ENCODE peak calls at places on chromosomes 5 and 9, in eight cellular contexts. One of them, this sample, is unnamed.

GRCh38 chr5:40221796-40222195 is 457.9 kb upstream of the PTGER4 start:
- DNase-seq in astrocyte: peak; percentile 88
- DNase-seq in MM.1S: no peak
- DNase-seq in keratinocyte: peak; percentile 32
- DNase-seq in GM23248: peak; percentile 91
- DNase-seq in mesenchymal stem cell: peak; percentile 69
- DNase-seq in HCT116: no peak
- DNase-seq in HepG2: no peak
- DNase-seq in this sample: peak; percentile 18

GRCh38 chr5:125412561-125413535 is 666.4 kb upstream of the ZNF608 start:
- DNase-seq in HepG2: peak; percentile 4
- DNase-seq in HCT116: no peak
- DNase-seq in GM23248: peak; percentile 81
- DNase-seq in astrocyte: peak; percentile 92
- DNase-seq in mesenchymal stem cell: peak; percentile 96
- DNase-seq in keratinocyte: no peak
- DNase-seq in MM.1S: no peak
- DNase-seq in this sample: peak; percentile 93

GRCh38 chr9:121503443-121503842 is 3.8 kb upstream of the GGTA1 start:
- DNase-seq in HCT116: no peak
- DNase-seq in HepG2: no peak
- DNase-seq in keratinocyte: no peak
- DNase-seq in astrocyte: no peak
- DNase-seq in MM.1S: no peak
- DNase-seq in GM23248: peak; percentile 56
- DNase-seq in mesenchymal stem cell: no peak
- DNase-seq in this sample: no peak

GRCh38 chr5:133891390-133891789 is 77.0 kb downstream of the C5orf15 start:
- DNase-seq in GM23248: no peak
- DNase-seq in MM.1S: no peak
- DNase-seq in HCT116: no peak
- DNase-seq in keratinocyte: no peak
- DNase-seq in HepG2: no peak
- DNase-seq in mesenchymal stem cell: no peak
- DNase-seq in astrocyte: no peak
- DNase-seq in this sample: no peak

GRCh38 chr9:125932012-125932411 is 184.8 kb downstream of the PBX3 start:
- DNase-seq in GM23248: peak; percentile 99
- DNase-seq in MM.1S: no peak
- DNase-seq in mesenchymal stem cell: peak; percentile 98
- DNase-seq in HepG2: no peak
- DNase-seq in astrocyte: peak; percentile 99
- DNase-seq in HCT116: peak; percentile 81
- DNase-seq in keratinocyte: peak; percentile 90
- DNase-seq in this sample: peak; percentile 79

GRCh38 chr5:11904270-11904906 is at the start of gene CTNND2:
- DNase-seq in keratinocyte: no peak
- DNase-seq in GM23248: peak; percentile 30
- DNase-seq in HepG2: no peak
- DNase-seq in mesenchymal stem cell: peak; percentile 36
- DNase-seq in astrocyte: peak; percentile 60
- DNase-seq in HCT116: no peak
- DNase-seq in MM.1S: peak; percentile 67
- DNase-seq in this sample: no peak

GRCh38 chr5:131979816-131980215 is 31.6 kb downstream of the ACSL6 start:
- DNase-seq in mesenchymal stem cell: no peak
- DNase-seq in HepG2: no peak
- DNase-seq in keratinocyte: no peak
- DNase-seq in astrocyte: no peak
- DNase-seq in GM23248: no peak
- DNase-seq in MM.1S: no peak
- DNase-seq in HCT116: no peak
- DNase-seq in this sample: no peak

GRCh38 chr9:128556276-128556675 is 3.9 kb downstream of the SPTAN1 start:
- DNase-seq in keratinocyte: no peak
- DNase-seq in GM23248: no peak
- DNase-seq in HCT116: no peak
- DNase-seq in MM.1S: no peak
- DNase-seq in astrocyte: no peak
- DNase-seq in HepG2: no peak
- DNase-seq in mesenchymal stem cell: no peak
- DNase-seq in this sample: no peak

GRCh38 chr5:82244854-82245635 is 33.1 kb downstream of the RPS23 start:
- DNase-seq in mesenchymal stem cell: no peak
- DNase-seq in astrocyte: no peak
- DNase-seq in HepG2: peak; percentile 3
- DNase-seq in GM23248: peak; percentile 5
- DNase-seq in MM.1S: no peak
- DNase-seq in keratinocyte: no peak
- DNase-seq in HCT116: no peak
- DNase-seq in this sample: peak; percentile 25

GRCh38 chr9:93826905-93827544 is 128.1 kb downstream of the BARX1 start:
- DNase-seq in keratinocyte: no peak
- DNase-seq in HepG2: no peak
- DNase-seq in mesenchymal stem cell: no peak
- DNase-seq in GM23248: no peak
- DNase-seq in MM.1S: no peak
- DNase-seq in astrocyte: no peak
- DNase-seq in HCT116: no peak
- DNase-seq in this sample: peak; percentile 64

GRCh38 chr5:171897231-171897630 is 109.2 kb downstream of the FBXW11 start:
- DNase-seq in GM23248: no peak
- DNase-seq in mesenchymal stem cell: no peak
- DNase-seq in astrocyte: no peak
- DNase-seq in keratinocyte: no peak
- DNase-seq in HCT116: no peak
- DNase-seq in MM.1S: no peak
- DNase-seq in HepG2: no peak
- DNase-seq in this sample: no peak

GRCh38 chr9:31243386-31243785 is 1141.1 kb upstream of the ACO1 start:
- DNase-seq in GM23248: no peak
- DNase-seq in HepG2: no peak
- DNase-seq in HCT116: no peak
- DNase-seq in keratinocyte: no peak
- DNase-seq in MM.1S: no peak
- DNase-seq in astrocyte: no peak
- DNase-seq in mesenchymal stem cell: no peak
- DNase-seq in this sample: no peak

GRCh38 chr5:167653645-167654106 is 637.8 kb upstream of the WWC1 start:
- DNase-seq in GM23248: peak; percentile 57
- DNase-seq in HepG2: no peak
- DNase-seq in HCT116: no peak
- DNase-seq in keratinocyte: no peak
- DNase-seq in astrocyte: no peak
- DNase-seq in MM.1S: no peak
- DNase-seq in mesenchymal stem cell: no peak
- DNase-seq in this sample: no peak

GRCh38 chr9:18910858-18911257 is 122.2 kb downstream of the SAXO1 start:
- DNase-seq in HepG2: no peak
- DNase-seq in keratinocyte: no peak
- DNase-seq in astrocyte: no peak
- DNase-seq in GM23248: no peak
- DNase-seq in HCT116: no peak
- DNase-seq in mesenchymal stem cell: peak; percentile 64
- DNase-seq in MM.1S: no peak
- DNase-seq in this sample: no peak

GRCh38 chr5:146079695-146080361 is 25.5 kb downstream of the PLAC8L1 start:
- DNase-seq in HepG2: no peak
- DNase-seq in astrocyte: peak; percentile 55
- DNase-seq in mesenchymal stem cell: peak; percentile 24
- DNase-seq in MM.1S: peak; percentile 27
- DNase-seq in keratinocyte: peak; percentile 42
- DNase-seq in HCT116: peak; percentile 12
- DNase-seq in GM23248: peak; percentile 57
- DNase-seq in this sample: peak; percentile 84

GRCh38 chr5:158011420-158011819 is 152.5 kb upstream of the CLINT1 start:
- DNase-seq in MM.1S: no peak
- DNase-seq in mesenchymal stem cell: no peak
- DNase-seq in HCT116: no peak
- DNase-seq in HepG2: no peak
- DNase-seq in GM23248: no peak
- DNase-seq in keratinocyte: no peak
- DNase-seq in astrocyte: no peak
- DNase-seq in this sample: no peak

GRCh38 chr5:1461396-1461795 is 16.2 kb upstream of the SLC6A3 start:
- DNase-seq in mesenchymal stem cell: no peak
- DNase-seq in HCT116: no peak
- DNase-seq in GM23248: no peak
- DNase-seq in HepG2: no peak
- DNase-seq in astrocyte: no peak
- DNase-seq in MM.1S: no peak
- DNase-seq in keratinocyte: no peak
- DNase-seq in this sample: no peak

GRCh38 chr9:91604451-91604850 is 180.8 kb upstream of the NFIL3 start:
- DNase-seq in HepG2: no peak
- DNase-seq in mesenchymal stem cell: no peak
- DNase-seq in GM23248: no peak
- DNase-seq in MM.1S: no peak
- DNase-seq in HCT116: no peak
- DNase-seq in keratinocyte: no peak
- DNase-seq in astrocyte: no peak
- DNase-seq in this sample: no peak

GRCh38 chr5:132823481-132824050 is 6.9 kb downstream of the SHROOM1 start:
- DNase-seq in mesenchymal stem cell: no peak
- DNase-seq in astrocyte: no peak
- DNase-seq in MM.1S: no peak
- DNase-seq in GM23248: no peak
- DNase-seq in keratinocyte: no peak
- DNase-seq in HCT116: no peak
- DNase-seq in HepG2: no peak
- DNase-seq in this sample: peak; percentile 78

GRCh38 chr5:14399054-14399657 is 182.4 kb upstream of the OTULINL start:
- DNase-seq in HepG2: peak; percentile 28
- DNase-seq in MM.1S: peak; percentile 46
- DNase-seq in HCT116: peak; percentile 21
- DNase-seq in astrocyte: peak; percentile 54
- DNase-seq in mesenchymal stem cell: peak; percentile 71
- DNase-seq in GM23248: peak; percentile 82
- DNase-seq in keratinocyte: no peak
- DNase-seq in this sample: no peak

GRCh38 chr5:14718778-14719177 is 54.3 kb downstream of the OTULIN start:
- DNase-seq in MM.1S: no peak
- DNase-seq in HepG2: no peak
- DNase-seq in keratinocyte: no peak
- DNase-seq in mesenchymal stem cell: no peak
- DNase-seq in GM23248: no peak
- DNase-seq in astrocyte: no peak
- DNase-seq in HCT116: no peak
- DNase-seq in this sample: no peak

GRCh38 chr9:20014168-20014567 is 225.3 kb upstream of the SLC24A2 start:
- DNase-seq in keratinocyte: no peak
- DNase-seq in GM23248: no peak
- DNase-seq in astrocyte: no peak
- DNase-seq in HCT116: no peak
- DNase-seq in HepG2: no peak
- DNase-seq in MM.1S: no peak
- DNase-seq in mesenchymal stem cell: peak; percentile 63
- DNase-seq in this sample: no peak

GRCh38 chr9:135951889-135952663 is 9.1 kb downstream of the UBAC1 start:
- DNase-seq in keratinocyte: peak; percentile 40
- DNase-seq in HCT116: peak; percentile 56
- DNase-seq in GM23248: no peak
- DNase-seq in MM.1S: no peak
- DNase-seq in astrocyte: peak; percentile 85
- DNase-seq in HepG2: no peak
- DNase-seq in mesenchymal stem cell: peak; percentile 86
- DNase-seq in this sample: no peak

GRCh38 chr9:14522627-14523379 is 170.4 kb downstream of the ZDHHC21 start:
- DNase-seq in MM.1S: no peak
- DNase-seq in mesenchymal stem cell: no peak
- DNase-seq in HepG2: no peak
- DNase-seq in GM23248: no peak
- DNase-seq in HCT116: no peak
- DNase-seq in keratinocyte: no peak
- DNase-seq in astrocyte: no peak
- DNase-seq in this sample: no peak

GRCh38 chr9:74281674-74282073 is 215.5 kb upstream of the RORB start:
- DNase-seq in HCT116: no peak
- DNase-seq in keratinocyte: no peak
- DNase-seq in MM.1S: peak; percentile 18
- DNase-seq in mesenchymal stem cell: no peak
- DNase-seq in GM23248: no peak
- DNase-seq in HepG2: peak; percentile 18
- DNase-seq in astrocyte: no peak
- DNase-seq in this sample: no peak

GRCh38 chr9:26392639-26393038 is 500.0 kb downstream of the CAAP1 start:
- DNase-seq in mesenchymal stem cell: no peak
- DNase-seq in HCT116: no peak
- DNase-seq in keratinocyte: no peak
- DNase-seq in MM.1S: no peak
- DNase-seq in astrocyte: no peak
- DNase-seq in HepG2: no peak
- DNase-seq in GM23248: no peak
- DNase-seq in this sample: no peak
- H3K4me1 ChIP-seq in mesenchymal stem cell: no peaks in the 10 kb centered on the region
- H3K4me1 ChIP-seq in HCT116: no peaks in the 10 kb centered on the region
- H3K4me1 ChIP-seq in keratinocyte: no peaks in the 10 kb centered on the region
- H3K4me1 ChIP-seq in MM.1S: no peaks in the 10 kb centered on the region
- H3K4me1 ChIP-seq in astrocyte: no peaks in the 10 kb centered on the region
- H3K4me1 ChIP-seq in HepG2: no peaks in the 10 kb centered on the region
- H3K4me1 ChIP-seq in GM23248: no peaks in the 10 kb centered on the region
- H3K4me1 ChIP-seq in this sample: no peaks in the 10 kb centered on the region

GRCh38 chr9:82117025-82117424 is 128.5 kb downstream of the SPATA31D1 start:
- DNase-seq in MM.1S: no peak
- DNase-seq in HepG2: no peak
- DNase-seq in mesenchymal stem cell: no peak
- DNase-seq in HCT116: no peak
- DNase-seq in astrocyte: peak; percentile 23
- DNase-seq in GM23248: peak; percentile 19
- DNase-seq in keratinocyte: no peak
- DNase-seq in this sample: no peak
- H2AFZ ChIP-seq in MM.1S: no peak overlapping the region
- H2AFZ ChIP-seq in HepG2: no peak overlapping the region
- H2AFZ ChIP-seq in mesenchymal stem cell: peak overlapping the region; percentile 63
- H2AFZ ChIP-seq in HCT116: no peak overlapping the region
- H2AFZ ChIP-seq in astrocyte: no peak overlapping the region
- H2AFZ ChIP-seq in GM23248: no peak overlapping the region
- H2AFZ ChIP-seq in keratinocyte: no peak overlapping the region
- H2AFZ ChIP-seq in this sample: peak overlapping the region; percentile 79

DNA sequence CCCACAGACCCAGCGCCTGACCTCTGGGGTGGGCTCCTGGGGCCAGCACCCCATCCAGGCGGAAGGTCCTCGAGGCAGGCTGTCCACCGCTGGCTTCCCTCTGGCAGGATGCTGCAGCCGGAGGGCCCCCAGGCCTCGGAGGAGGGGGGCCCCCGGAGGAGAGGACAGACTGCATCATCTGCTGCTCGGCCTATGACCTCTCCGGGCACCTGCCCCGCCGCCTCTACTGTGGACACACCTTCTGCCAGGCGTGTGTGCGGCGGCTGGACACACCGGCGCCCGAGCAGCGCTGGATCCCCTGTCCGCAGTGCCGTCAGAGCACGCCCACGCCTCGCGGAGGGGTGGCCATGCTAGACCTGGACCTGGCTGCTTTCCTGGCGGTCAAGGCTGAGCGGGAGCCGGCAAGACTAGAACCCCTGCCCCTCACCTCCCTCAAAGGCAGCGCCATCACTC is 1.2 kb downstream of the RNF224 start:
- DNase-seq in MM.1S: no peak
- DNase-seq in keratinocyte: no peak
- DNase-seq in astrocyte: no peak
- DNase-seq in GM23248: no peak
- DNase-seq in HCT116: no peak
- DNase-seq in mesenchymal stem cell: no peak
- DNase-seq in HepG2: no peak
- DNase-seq in this sample: no peak
- H3K4me1 ChIP-seq in MM.1S: peaks cover 9% of the 10 kb centered on the region
- H3K4me1 ChIP-seq in keratinocyte: peaks cover 33% of the 10 kb centered on the region
- H3K4me1 ChIP-seq in astrocyte: peaks cover 17% of the 10 kb centered on the region
- H3K4me1 ChIP-seq in GM23248: peaks cover 3% of the 10 kb centered on the region
- H3K4me1 ChIP-seq in HCT116: peaks cover 44% of the 10 kb centered on the region
- H3K4me1 ChIP-seq in mesenchymal stem cell: peaks cover 22% of the 10 kb centered on the region
- H3K4me1 ChIP-seq in HepG2: peaks cover 77% of the 10 kb centered on the region
- H3K4me1 ChIP-seq in this sample: peaks cover 4% of the 10 kb centered on the region

GRCh38 chr5:153896701-153897100 is 142.0 kb downstream of the FAM114A2 start:
- DNase-seq in astrocyte: peak; percentile 57
- DNase-seq in mesenchymal stem cell: peak; percentile 66
- DNase-seq in HCT116: no peak
- DNase-seq in HepG2: no peak
- DNase-seq in keratinocyte: no peak
- DNase-seq in MM.1S: peak; percentile 51
- DNase-seq in GM23248: peak; percentile 65
- DNase-seq in this sample: no peak
- H2AFZ ChIP-seq in astrocyte: no peak overlapping the region
- H2AFZ ChIP-seq in mesenchymal stem cell: no peak overlapping the region
- H2AFZ ChIP-seq in HCT116: no peak overlapping the region
- H2AFZ ChIP-seq in HepG2: no peak overlapping the region
- H2AFZ ChIP-seq in keratinocyte: peak overlapping the region; percentile 4
- H2AFZ ChIP-seq in MM.1S: no peak overlapping the region
- H2AFZ ChIP-seq in GM23248: no peak overlapping the region
- H2AFZ ChIP-seq in this sample: no peak overlapping the region

This sample was measured in osteoblast.